ENCODE peak calls at places on chromosome 22, in six cellular contexts. P, B, Z, I, S and J are unnamed samples.

GRCh38 chr22:49362393-49362792 is 465.3 kb downstream of the BRD1 start:
- DNase-seq in P (no peak), B (no peak), Z (no peak), I (no peak), S (no peak), J (no peak)

GRCh38 chr22:23856721-23857605 is 712 bp upstream of the SLC2A11 start:
- DNase-seq in P (no peak), B (no peak), Z (peak; percentile 56), I (peak; percentile 83), S (peak; percentile 54), J (no peak)

GRCh38 chr22:38699143-38699542 is 1.6 kb downstream of the JOSD1 start:
- DNase-seq in P (no peak), B (no peak), Z (no peak), I (no peak), S (no peak), J (no peak)

GRCh38 chr22:26681395-26681821 is 24.0 kb downstream of the MIAT start:
- DNase-seq in P (peak; percentile 18), B (no peak), Z (no peak), I (peak; percentile 90), S (no peak), J (peak; percentile 54)

GRCh38 chr22:26479792-26480610 is 3.6 kb downstream of the HPS4 start:
- DNase-seq in P (no peak), B (no peak), Z (no peak), I (no peak), S (no peak), J (no peak)

GRCh38 chr22:49914256-49914655 is 4.0 kb downstream of the ALG12 start:
- DNase-seq in P (no peak), B (no peak), Z (no peak), I (no peak), S (no peak), J (no peak)

GRCh38 chr22:38491707-38492348 is 14.3 kb downstream of the DDX17 start:
- DNase-seq in P (no peak), B (no peak), Z (no peak), I (no peak), S (no peak), J (no peak)

GRCh38 chr22:48055827-48056226 is 1293.4 kb downstream of the TBC1D22A start:
- DNase-seq in P (no peak), B (no peak), Z (no peak), I (no peak), S (no peak), J (no peak)

GRCh38 chr22:32855023-32855756 is 53.7 kb downstream of the TIMP3 start:
- DNase-seq in P (no peak), B (no peak), Z (no peak), I (no peak), S (no peak), J (no peak)

GRCh38 chr22:20235453-20235991 is 32.6 kb downstream of the RTN4R start:
- DNase-seq in P (no peak), B (no peak), Z (no peak), I (no peak), S (no peak), J (no peak)

GRCh38 chr22:30861131-30861530 is 107.4 kb downstream of the MORC2 start:
- DNase-seq in P (no peak), B (no peak), Z (no peak), I (no peak), S (no peak), J (no peak)

GRCh38 chr22:19635644-19636043 is 78.7 kb upstream of the SEPTIN5 start:
- DNase-seq in P (no peak), B (no peak), Z (no peak), I (no peak), S (no peak), J (no peak)

GRCh38 chr22:24096401-24097115 is 84.7 kb upstream of the SUSD2 start:
- DNase-seq in P (no peak), B (no peak), Z (no peak), I (no peak), S (no peak), J (no peak)

GRCh38 chr22:24282401-24282800 is 11.8 kb downstream of the SPECC1L start:
- DNase-seq in P (no peak), B (no peak), Z (no peak), I (no peak), S (no peak), J (no peak)

GRCh38 chr22:31958625-31959239 is 14.4 kb downstream of the YWHAH start:
- DNase-seq in P (no peak), B (no peak), Z (no peak), I (no peak), S (no peak), J (no peak)

GRCh38 chr22:27113211-27114030 is 456.0 kb downstream of the MIAT start:
- DNase-seq in P (peak; percentile 91), B (no peak), Z (peak; percentile 79), I (no peak), S (no peak), J (peak; percentile 91)

GRCh38 chr22:27768027-27768640 is 33.4 kb downstream of the MN1 start:
- DNase-seq in P (no peak), B (no peak), Z (no peak), I (no peak), S (no peak), J (no peak)

GRCh38 chr22:43723816-43724215 is 88.3 kb downstream of the EFCAB6 start:
- DNase-seq in P (no peak), B (no peak), Z (no peak), I (no peak), S (no peak), J (no peak)

GRCh38 chr22:23827351-23827995 is 11.3 kb downstream of the DERL3 start:
- DNase-seq in P (no peak), B (no peak), Z (no peak), I (no peak), S (no peak), J (no peak)

GRCh38 chr22:29702931-29703594 is 16.7 kb upstream of the CABP7 start:
- DNase-seq in P (no peak), B (no peak), Z (peak; percentile 48), I (peak; percentile 58), S (peak; percentile 44), J (no peak)

GRCh38 chr22:23837911-23838685 is 708 bp downstream of the DERL3 start:
- DNase-seq in P (no peak), B (no peak), Z (no peak), I (peak; percentile 60), S (no peak), J (no peak)

GRCh38 chr22:24492391-24492790 is 2.7 kb upstream of the UPB1 start:
- DNase-seq in P (no peak), B (no peak), Z (no peak), I (no peak), S (no peak), J (no peak)

GRCh38 chr22:50606561-50607365 is 6.2 kb downstream of the MAPK8IP2 start:
- DNase-seq in P (no peak), B (no peak), Z (no peak), I (no peak), S (no peak), J (no peak)

GRCh38 chr22:38832005-38832978 is 11.5 kb downstream of the NPTXR start:
- DNase-seq in P (no peak), B (no peak), Z (no peak), I (no peak), S (no peak), J (no peak)

GRCh38 chr22:19942886-19943664 is 1.5 kb upstream of the TXNRD2 start:
- DNase-seq in P (peak; percentile 83), B (no peak), Z (no peak), I (no peak), S (no peak), J (peak; percentile 68)

GRCh38 chr22:24954114-24954463 is 1.6 kb downstream of the KIAA1671 start:
- DNase-seq in P (no peak), B (no peak), Z (no peak), I (peak; percentile 21), S (no peak), J (no peak)

GRCh38 chr22:20552450-20552894 is 45.1 kb downstream of the MED15 start:
- DNase-seq in P (peak; percentile 85), B (no peak), Z (peak; percentile 91), I (no peak), S (peak; percentile 85), J (no peak)

GRCh38 chr22:43546186-43546585 is 134.4 kb downstream of the MPPED1 start:
- DNase-seq in P (no peak), B (no peak), Z (no peak), I (no peak), S (no peak), J (no peak)

GRCh38 chr22:20531404-20532181 is 24.2 kb downstream of the MED15 start:
- DNase-seq in P (peak; percentile 90), B (no peak), Z (peak; percentile 64), I (peak; percentile 68), S (peak; percentile 52), J (peak; percentile 55)

GRCh38 chr22:24400037-24400725 is 27.2 kb upstream of the ADORA2A start:
- DNase-seq in P (no peak), B (no peak), Z (no peak), I (no peak), S (no peak), J (no peak)

GRCh38 chr22:27331526-27332281 is 469.9 kb downstream of the MN1 start:
- DNase-seq in P (peak; percentile 16), B (no peak), Z (peak; percentile 56), I (peak; percentile 77), S (peak; percentile 64), J (peak; percentile 13)

GRCh38 chr22:46776486-46776826 is 14.0 kb downstream of the TBC1D22A start:
- DNase-seq in P (no peak), B (no peak), Z (no peak), I (no peak), S (no peak), J (no peak)
- H3K4me3 ChIP-seq in P (no peak overlapping the region), B (peak overlapping the region; percentile 47), Z (no peak overlapping the region), I (no peak overlapping the region), S (no peak overlapping the region), J (no peak overlapping the region)

GRCh38 chr22:18060646-18061620 is 16.9 kb upstream of the PEX26 start:
- DNase-seq in P (no peak), B (no peak), Z (no peak), I (no peak), S (no peak), J (no peak)

GRCh38 chr22:18064636-18065035 is 13.2 kb upstream of the PEX26 start:
- DNase-seq in P (no peak), B (no peak), Z (no peak), I (no peak), S (no peak), J (no peak)

GRCh38 chr22:18062421-18062820 is 15.4 kb upstream of the PEX26 start:
- DNase-seq in P (no peak), B (no peak), Z (no peak), I (no peak), S (no peak), J (no peak)

GRCh38 chr22:18065256-18065655 is 12.5 kb upstream of the PEX26 start:
- DNase-seq in P (no peak), B (no peak), Z (no peak), I (peak; percentile 43), S (no peak), J (no peak)

GRCh38 chr22:18063311-18063710 is 14.5 kb upstream of the PEX26 start:
- DNase-seq in P (no peak), B (no peak), Z (no peak), I (no peak), S (no peak), J (no peak)
- H3K4me3 ChIP-seq in P (no peak overlapping the region), B (no peak overlapping the region), Z (no peak overlapping the region), I (no peak overlapping the region), S (no peak overlapping the region), J (no peak overlapping the region)

GRCh38 chr22:40276877-40277823 is 69.2 kb upstream of the ADSL start:
- DNase-seq in P (no peak), B (no peak), Z (peak; percentile 45), I (no peak), S (no peak), J (no peak)
- H3K4me3 ChIP-seq in P (peak overlapping the region; percentile 57), B (no peak overlapping the region), Z (peak overlapping the region; percentile 49), I (no peak overlapping the region), S (peak overlapping the region; percentile 23), J (peak overlapping the region; percentile 44)

GRCh38 chr22:22360014-22360413 is 115.4 kb downstream of the VPREB1 start:
- DNase-seq in P (no peak), B (no peak), Z (no peak), I (no peak), S (no peak), J (no peak)
- H3K4me3 ChIP-seq in P (no peak overlapping the region), B (no peak overlapping the region), Z (no peak overlapping the region), I (no peak overlapping the region), S (no peak overlapping the region), J (no peak overlapping the region)